ENCODE peak calls at places on chromosomes 2 and 18, in six cellular contexts. L, R, V, X, G and J are unnamed samples.

GRCh38 chr2:8623576-8623957 is 58.3 kb upstream of the ID2 start:
- DNase-seq in G (no peak), V (no peak), R (no peak), X (no peak), L (no peak), J (no peak)

GRCh38 chr2:5373200-5373599 is 319.0 kb upstream of the SOX11 start:
- DNase-seq in V (no peak), X (no peak), G (no peak), R (no peak), L (peak; percentile 16), J (no peak)

GRCh38 chr2:39334978-39335377 is 91.2 kb upstream of the CDKL4 start:
- DNase-seq in X (no peak), V (no peak), L (no peak), R (no peak), G (no peak), J (no peak)

GRCh38 chr2:54122939-54123338 is 7.5 kb downstream of the ACYP2 start:
- DNase-seq in L (peak; percentile 76), V (no peak), G (peak; percentile 72), X (no peak), R (no peak), J (peak; percentile 80)

GRCh38 chr18:58803978-58804377 is 60.7 kb upstream of the ZNF532 start:
- DNase-seq in G (no peak), X (no peak), V (no peak), R (no peak), L (no peak), J (no peak)

GRCh38 chr18:42471886-42472285 is 516.9 kb downstream of the PIK3C3 start:
- DNase-seq in G (no peak), X (no peak), L (no peak), V (no peak), R (no peak), J (no peak)

GRCh38 chr2:191740016-191740419 is 62.1 kb downstream of the NABP1 start:
- DNase-seq in R (no peak), G (peak; percentile 30), L (no peak), X (no peak), V (no peak), J (no peak)

GRCh38 chr2:172561270-172561669 is 5.4 kb downstream of the PDK1 start:
- DNase-seq in L (no peak), G (no peak), R (no peak), V (no peak), X (no peak), J (no peak)

GRCh38 chr2:237208373-237209045 is 122.8 kb downstream of the COPS8 start:
- DNase-seq in V (no peak), G (peak; percentile 98), R (no peak), X (no peak), L (peak; percentile 81), J (peak; percentile 96)

GRCh38 chr2:163800889-163801498 is 65.2 kb upstream of the FIGN start:
- DNase-seq in X (no peak), R (no peak), L (peak; percentile 34), V (no peak), G (no peak), J (no peak)

GRCh38 chr2:165877565-165878550 is 75.7 kb downstream of the TTC21B start:
- DNase-seq in G (peak; percentile 74), L (no peak), V (no peak), R (no peak), X (no peak), J (peak; percentile 68)

GRCh38 chr2:10493636-10494281 is 45.6 kb upstream of the ODC1 start:
- DNase-seq in X (no peak), G (peak; percentile 52), L (peak; percentile 66), R (peak; percentile 79), V (no peak), J (peak; percentile 19)

GRCh38 chr18:50697509-50697908 is 122.3 kb downstream of the MRO start:
- DNase-seq in G (no peak), R (no peak), L (no peak), X (no peak), V (no peak), J (no peak)

GRCh38 chr2:74957886-74958276 is 562 bp upstream of the POLE4 start:
- DNase-seq in X (no peak), L (peak; percentile 5), V (no peak), R (no peak), G (peak; percentile 41), J (no peak)

GRCh38 chr2:64595397-64596160 is 58.1 kb downstream of the SERTAD2 start:
- DNase-seq in R (peak; percentile 34), G (peak; percentile 53), X (no peak), V (no peak), L (no peak), J (peak; percentile 49)

GRCh38 chr2:217868911-217869334 is 133.9 kb downstream of the TNS1 start:
- DNase-seq in V (no peak), R (no peak), L (no peak), G (peak; percentile 70), X (no peak), J (peak; percentile 58)

DNA sequence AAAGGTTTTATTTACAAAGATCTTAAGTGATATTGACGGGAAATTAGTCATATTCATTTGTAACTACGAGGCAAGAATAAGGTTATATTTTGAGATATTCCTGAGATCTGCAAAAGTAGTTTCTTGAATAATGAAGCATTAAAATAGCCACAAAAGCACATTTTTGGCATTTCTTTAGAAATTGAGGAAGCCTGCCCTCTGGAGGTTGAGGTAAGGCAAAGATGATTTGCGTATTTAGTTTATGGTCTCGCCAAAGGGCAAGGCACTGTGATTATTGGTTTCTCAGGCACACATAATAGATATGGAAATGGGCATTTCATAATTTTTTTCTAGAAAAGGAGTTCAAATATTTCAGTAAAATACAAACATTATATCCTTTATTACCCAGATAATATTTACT is 143.7 kb upstream of the RPRM start:
- DNase-seq in G (no peak), X (no peak), R (no peak), L (no peak), V (no peak), J (no peak)
- TF ChIP-seq CTCF in G (no peak), X (no peak), R (no peak), L (no peak), V (no peak), J (no peak)

GRCh38 chr2:66512626-66513025 is 77.7 kb downstream of the MEIS1 start:
- DNase-seq in V (no peak), G (no peak), R (no peak), L (no peak), X (no peak), J (peak; percentile 32)

GRCh38 chr2:66509326-66509811 is 74.4 kb downstream of the MEIS1 start:
- DNase-seq in R (no peak), G (no peak), V (no peak), X (no peak), L (no peak), J (peak; percentile 45)

GRCh38 chr2:66506265-66506664 is 71.3 kb downstream of the MEIS1 start:
- DNase-seq in X (no peak), L (no peak), R (no peak), V (no peak), G (no peak), J (no peak)

GRCh38 chr2:66508358-66509071 is 73.6 kb downstream of the MEIS1 start:
- DNase-seq in X (no peak), L (no peak), R (no peak), G (no peak), V (no peak), J (no peak)

GRCh38 chr2:66507673-66508127 is 72.8 kb downstream of the MEIS1 start:
- DNase-seq in G (no peak), R (no peak), X (no peak), V (no peak), L (no peak), J (no peak)
- H3K4me3 ChIP-seq in G (no peak overlapping the region), R (no peak overlapping the region), X (no peak overlapping the region), V (peak overlapping the region; percentile 33), L (no peak overlapping the region), J (no peak overlapping the region)

GRCh38 chr2:37284386-37284785 is 40.2 kb downstream of the PRKD3 start:
- DNase-seq in L (no peak), V (no peak), X (no peak), G (peak; percentile 52), R (no peak), J (peak; percentile 55)

GRCh38 chr2:37282746-37283145 is 41.9 kb downstream of the PRKD3 start:
- DNase-seq in L (peak; percentile 51), R (no peak), G (no peak), V (no peak), X (no peak), J (peak; percentile 33)

GRCh38 chr2:37291680-37292079 is 33.0 kb downstream of the PRKD3 start:
- DNase-seq in L (no peak), G (no peak), R (no peak), X (no peak), V (no peak), J (no peak)

GRCh38 chr2:37283207-37283606 is 41.4 kb downstream of the PRKD3 start:
- DNase-seq in R (no peak), X (no peak), V (no peak), L (peak; percentile 86), G (peak; percentile 94), J (peak; percentile 94)

GRCh38 chr2:37287966-37288365 is 36.7 kb downstream of the PRKD3 start:
- DNase-seq in L (no peak), X (no peak), G (no peak), R (no peak), V (no peak), J (no peak)
- TF ChIP-seq CTCF in L (no peak), X (no peak), G (no peak), R (no peak), V (peak; percentile 6), J (no peak)

DNA sequence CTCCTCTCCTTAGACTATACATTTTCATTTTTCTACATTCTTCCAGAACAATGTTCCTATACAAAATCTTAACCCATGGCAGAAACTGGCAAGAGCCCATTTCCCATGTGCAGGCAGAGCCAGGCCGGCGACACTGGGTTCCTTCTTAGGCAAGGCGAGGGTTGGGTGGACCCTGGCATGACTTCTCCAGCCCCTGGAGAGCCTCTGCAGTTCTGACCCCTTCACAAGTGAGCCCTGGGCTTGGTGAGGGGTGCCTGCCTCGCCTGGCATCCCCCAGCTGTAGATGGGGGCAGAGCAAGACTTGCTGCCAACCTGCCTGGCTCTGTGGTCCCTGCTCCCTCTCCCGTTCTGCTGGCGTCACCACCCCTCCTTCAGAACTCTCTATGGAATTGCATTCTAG is 5.0 kb downstream of the GYPC start:
- DNase-seq in R (no peak), G (no peak), X (no peak), V (no peak), L (no peak), J (no peak)
- H3K4me3 ChIP-seq in R (no peak overlapping the region), G (no peak overlapping the region), X (no peak overlapping the region), V (no peak overlapping the region), L (no peak overlapping the region), J (no peak overlapping the region)

DNA sequence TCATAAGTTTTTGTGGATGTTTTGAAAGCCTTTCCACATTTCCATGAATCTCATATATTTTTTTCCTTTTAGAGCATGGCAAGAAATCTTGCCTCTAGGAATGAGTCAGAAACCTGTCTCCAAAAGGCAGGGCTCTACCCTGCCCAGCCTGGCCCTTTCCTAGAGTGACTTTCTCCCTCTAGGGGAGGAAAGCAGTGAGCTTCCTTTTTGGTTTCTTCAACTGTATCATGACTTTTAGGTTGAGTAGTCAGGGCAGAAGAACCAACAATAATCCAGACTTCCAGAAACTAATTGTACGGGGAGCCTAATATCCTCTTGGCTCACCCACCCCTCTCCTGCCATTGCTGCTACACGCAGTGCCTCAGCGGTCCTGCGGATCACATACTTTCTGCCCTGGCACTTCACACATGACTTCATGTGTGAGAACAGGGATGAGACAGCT is 300.3 kb downstream of the AGPS start:
- DNase-seq in G (peak; percentile 10), V (no peak), L (no peak), R (no peak), X (no peak), J (no peak)
- TF ChIP-seq CTCF in G (no peak), V (no peak), L (peak; percentile 9), R (no peak), X (no peak), J (no peak)